ENCODE peak calls at places on chromosomes 5 and 9, in ten cellular contexts. One of them, this sample, is unnamed.

GRCh38 chr5:117812866-117813265 is 1175.5 kb downstream of the DTWD2 start:
- DNase-seq in foreskin fibroblast: no peak
- DNase-seq in AG09319: no peak
- DNase-seq in WTC11: no peak
- DNase-seq in fibroblast of pulmonary artery: no peak
- DNase-seq in bronchial epithelial cell: no peak
- DNase-seq in fibroblast of lung: no peak
- DNase-seq in endothelial cell: no peak
- DNase-seq in endothelial cell of umbilical vein: no peak
- DNase-seq in BE2C: no peak
- DNase-seq in this sample: no peak

GRCh38 chr9:91273853-91274552 is 87.7 kb downstream of the AUH start:
- DNase-seq in foreskin fibroblast: peak
- DNase-seq in AG09319: no peak
- DNase-seq in WTC11: no peak
- DNase-seq in fibroblast of pulmonary artery: peak
- DNase-seq in bronchial epithelial cell: peak
- DNase-seq in fibroblast of lung: peak
- DNase-seq in endothelial cell: no peak
- DNase-seq in endothelial cell of umbilical vein: peak
- DNase-seq in BE2C: no peak
- DNase-seq in this sample: no peak

GRCh38 chr9:2620876-2621677 is 510 bp upstream of the VLDLR start:
- DNase-seq in foreskin fibroblast: peak
- DNase-seq in AG09319: peak
- DNase-seq in WTC11: peak
- DNase-seq in fibroblast of pulmonary artery: peak
- DNase-seq in bronchial epithelial cell: peak
- DNase-seq in fibroblast of lung: peak
- DNase-seq in endothelial cell: peak
- DNase-seq in endothelial cell of umbilical vein: peak
- DNase-seq in BE2C: peak
- DNase-seq in this sample: no peak

GRCh38 chr5:136020383-136021015 is 8.3 kb upstream of the TGFBI start:
- DNase-seq in foreskin fibroblast: peak
- DNase-seq in AG09319: peak
- DNase-seq in WTC11: no peak
- DNase-seq in fibroblast of pulmonary artery: peak
- DNase-seq in bronchial epithelial cell: peak
- DNase-seq in fibroblast of lung: peak
- DNase-seq in endothelial cell: no peak
- DNase-seq in endothelial cell of umbilical vein: peak
- DNase-seq in BE2C: peak
- DNase-seq in this sample: peak

GRCh38 chr5:124677376-124677998 is 69.0 kb downstream of the ZNF608 start:
- DNase-seq in foreskin fibroblast: no peak
- DNase-seq in AG09319: no peak
- DNase-seq in WTC11: no peak
- DNase-seq in fibroblast of pulmonary artery: peak
- DNase-seq in bronchial epithelial cell: no peak
- DNase-seq in fibroblast of lung: no peak
- DNase-seq in endothelial cell: no peak
- DNase-seq in endothelial cell of umbilical vein: peak
- DNase-seq in BE2C: peak
- DNase-seq in this sample: no peak

GRCh38 chr9:95511952-95512750 is 4.6 kb downstream of the PTCH1 start:
- DNase-seq in foreskin fibroblast: peak
- DNase-seq in AG09319: no peak
- DNase-seq in WTC11: peak
- DNase-seq in fibroblast of pulmonary artery: peak
- DNase-seq in bronchial epithelial cell: no peak
- DNase-seq in fibroblast of lung: no peak
- DNase-seq in endothelial cell: peak
- DNase-seq in endothelial cell of umbilical vein: no peak
- DNase-seq in BE2C: peak
- DNase-seq in this sample: no peak

GRCh38 chr5:665956-666711 is 27.0 kb downstream of the TPPP start:
- DNase-seq in foreskin fibroblast: no peak
- DNase-seq in AG09319: no peak
- DNase-seq in WTC11: no peak
- DNase-seq in fibroblast of pulmonary artery: no peak
- DNase-seq in bronchial epithelial cell: no peak
- DNase-seq in fibroblast of lung: no peak
- DNase-seq in endothelial cell: no peak
- DNase-seq in endothelial cell of umbilical vein: no peak
- DNase-seq in BE2C: peak
- DNase-seq in this sample: no peak

GRCh38 chr9:12908910-12909309 is 134.1 kb downstream of the LURAP1L start:
- DNase-seq in foreskin fibroblast: no peak
- DNase-seq in AG09319: no peak
- DNase-seq in WTC11: no peak
- DNase-seq in fibroblast of pulmonary artery: no peak
- DNase-seq in bronchial epithelial cell: peak
- DNase-seq in fibroblast of lung: no peak
- DNase-seq in endothelial cell: no peak
- DNase-seq in endothelial cell of umbilical vein: no peak
- DNase-seq in BE2C: no peak
- DNase-seq in this sample: no peak

GRCh38 chr9:37187713-37188439 is 67.5 kb downstream of the ZCCHC7 start:
- DNase-seq in foreskin fibroblast: no peak
- DNase-seq in AG09319: no peak
- DNase-seq in WTC11: no peak
- DNase-seq in fibroblast of pulmonary artery: no peak
- DNase-seq in bronchial epithelial cell: no peak
- DNase-seq in fibroblast of lung: peak
- DNase-seq in endothelial cell: no peak
- DNase-seq in endothelial cell of umbilical vein: no peak
- DNase-seq in BE2C: no peak
- DNase-seq in this sample: no peak

GRCh38 chr5:93164690-93165089 is 416.3 kb downstream of the NR2F1-AS1 start:
- DNase-seq in foreskin fibroblast: peak
- DNase-seq in AG09319: peak
- DNase-seq in WTC11: no peak
- DNase-seq in fibroblast of pulmonary artery: peak
- DNase-seq in bronchial epithelial cell: peak
- DNase-seq in fibroblast of lung: peak
- DNase-seq in endothelial cell: no peak
- DNase-seq in endothelial cell of umbilical vein: peak
- DNase-seq in BE2C: peak
- DNase-seq in this sample: no peak

GRCh38 chr5:36561596-36561995 is 44.8 kb upstream of the SLC1A3 start:
- DNase-seq in foreskin fibroblast: no peak
- DNase-seq in AG09319: no peak
- DNase-seq in WTC11: no peak
- DNase-seq in fibroblast of pulmonary artery: no peak
- DNase-seq in bronchial epithelial cell: no peak
- DNase-seq in fibroblast of lung: no peak
- DNase-seq in endothelial cell: no peak
- DNase-seq in endothelial cell of umbilical vein: no peak
- DNase-seq in BE2C: no peak
- DNase-seq in this sample: no peak

DNA sequence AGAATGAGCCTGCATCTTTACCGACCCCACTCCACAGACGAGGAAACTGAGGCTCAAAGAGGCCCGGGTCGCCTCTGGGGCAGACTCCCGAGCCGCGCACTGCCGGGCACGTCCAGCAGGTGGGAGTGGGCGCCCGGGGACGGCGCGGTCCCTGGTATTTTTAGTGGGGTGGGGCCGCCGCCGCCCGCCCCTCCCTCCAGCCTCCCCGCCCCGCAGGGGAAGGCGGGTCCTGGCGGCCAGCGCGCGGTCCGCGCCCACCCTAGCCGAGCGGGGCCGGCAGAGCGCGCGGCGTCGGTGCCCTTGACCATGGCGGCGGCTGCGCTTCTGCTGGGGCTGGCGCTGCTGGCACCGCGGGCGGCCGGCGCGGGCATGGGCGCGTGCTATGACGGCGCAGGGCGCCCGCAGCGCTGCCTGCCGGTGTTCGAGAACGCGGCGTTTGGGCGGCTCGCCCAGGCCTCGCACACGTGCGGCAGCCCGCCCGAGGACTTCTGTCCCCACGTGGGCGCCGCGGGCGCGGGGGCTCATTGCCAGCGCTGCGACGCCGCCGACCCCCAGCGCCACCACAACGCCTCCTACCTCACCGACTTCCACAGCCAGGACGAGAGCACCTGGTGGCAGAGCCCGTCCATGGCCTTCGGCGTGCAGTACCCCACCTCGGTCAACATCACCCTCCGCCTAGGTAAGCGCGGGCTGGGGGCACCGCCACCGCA is at the start of gene LAMC3:
- DNase-seq in foreskin fibroblast: no peak
- DNase-seq in AG09319: no peak
- DNase-seq in WTC11: peak
- DNase-seq in fibroblast of pulmonary artery: no peak
- DNase-seq in bronchial epithelial cell: no peak
- DNase-seq in fibroblast of lung: no peak
- DNase-seq in endothelial cell: peak
- DNase-seq in endothelial cell of umbilical vein: no peak
- DNase-seq in BE2C: peak
- DNase-seq in this sample: no peak
- TF ChIP-seq CTCF in foreskin fibroblast: peak
- TF ChIP-seq CTCF in AG09319: peak
- TF ChIP-seq CTCF in WTC11: no peak
- TF ChIP-seq CTCF in fibroblast of pulmonary artery: peak
- TF ChIP-seq CTCF in bronchial epithelial cell: peak
- TF ChIP-seq CTCF in fibroblast of lung: peak
- TF ChIP-seq CTCF in endothelial cell: peak
- TF ChIP-seq CTCF in endothelial cell of umbilical vein: peak
- TF ChIP-seq CTCF in BE2C: peak
- TF ChIP-seq CTCF in this sample: peak

DNA sequence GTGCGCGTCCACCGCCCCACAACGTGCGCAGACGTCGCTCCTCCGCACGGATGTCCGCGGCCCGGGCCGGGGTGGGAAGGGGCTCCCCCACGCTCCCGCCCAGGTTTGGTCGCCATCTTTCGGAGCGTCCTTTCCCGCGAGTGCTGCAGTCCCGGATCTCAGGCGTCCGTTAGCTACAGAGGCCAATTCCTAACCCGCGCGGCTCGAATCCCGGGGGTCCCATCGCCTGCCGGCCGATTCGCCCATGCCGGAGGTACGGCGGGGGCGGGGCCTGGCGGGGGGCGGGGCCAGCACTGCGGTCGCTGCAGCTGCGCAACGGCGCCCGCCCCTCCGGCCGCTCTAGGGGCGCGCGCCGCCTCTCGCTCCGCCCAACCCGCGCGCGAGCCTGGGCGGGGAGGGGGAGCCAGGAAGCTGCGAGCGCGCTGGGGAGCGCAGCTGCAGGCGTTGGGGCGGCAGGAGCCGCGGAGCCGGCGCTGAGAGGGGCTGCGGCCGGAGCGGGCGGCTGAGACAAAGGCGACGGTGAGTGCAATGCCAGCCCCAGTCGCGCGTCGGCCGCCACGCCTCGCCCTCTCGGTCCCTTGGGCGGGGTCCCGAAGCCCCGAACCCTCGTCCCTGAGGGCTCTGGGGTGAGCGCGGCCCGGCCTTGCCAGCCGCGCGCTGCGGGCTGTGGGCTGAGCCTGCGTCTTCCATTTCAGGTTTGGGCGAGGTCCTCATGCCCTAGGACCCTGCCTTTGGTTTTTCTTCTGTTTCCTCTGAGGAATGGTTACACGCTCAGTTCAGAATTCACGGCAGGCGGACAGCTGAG is at the start of gene CDC42SE2:
- DNase-seq in foreskin fibroblast: peak
- DNase-seq in AG09319: peak
- DNase-seq in WTC11: peak
- DNase-seq in fibroblast of pulmonary artery: peak
- DNase-seq in bronchial epithelial cell: peak
- DNase-seq in fibroblast of lung: peak
- DNase-seq in endothelial cell: peak
- DNase-seq in endothelial cell of umbilical vein: peak
- DNase-seq in BE2C: peak
- DNase-seq in this sample: peak
- TF ChIP-seq CTCF in foreskin fibroblast: no peak
- TF ChIP-seq CTCF in AG09319: no peak
- TF ChIP-seq CTCF in WTC11: no peak
- TF ChIP-seq CTCF in fibroblast of pulmonary artery: no peak
- TF ChIP-seq CTCF in bronchial epithelial cell: no peak
- TF ChIP-seq CTCF in fibroblast of lung: no peak
- TF ChIP-seq CTCF in endothelial cell: no peak
- TF ChIP-seq CTCF in endothelial cell of umbilical vein: no peak
- TF ChIP-seq CTCF in BE2C: no peak
- TF ChIP-seq CTCF in this sample: no peak

GRCh38 chr5:13976867-13977479 is 32.5 kb upstream of the DNAH5 start:
- DNase-seq in foreskin fibroblast: peak
- DNase-seq in AG09319: no peak
- DNase-seq in WTC11: no peak
- DNase-seq in fibroblast of pulmonary artery: peak
- DNase-seq in bronchial epithelial cell: peak
- DNase-seq in fibroblast of lung: peak
- DNase-seq in endothelial cell: peak
- DNase-seq in endothelial cell of umbilical vein: peak
- DNase-seq in BE2C: peak
- DNase-seq in this sample: no peak
- TF ChIP-seq CTCF in foreskin fibroblast: peak
- TF ChIP-seq CTCF in AG09319: peak
- TF ChIP-seq CTCF in WTC11: no peak
- TF ChIP-seq CTCF in fibroblast of pulmonary artery: peak
- TF ChIP-seq CTCF in bronchial epithelial cell: peak
- TF ChIP-seq CTCF in fibroblast of lung: peak
- TF ChIP-seq CTCF in endothelial cell: peak
- TF ChIP-seq CTCF in endothelial cell of umbilical vein: peak
- TF ChIP-seq CTCF in BE2C: peak
- TF ChIP-seq CTCF in this sample: peak

GRCh38 chr5:151682751-151683331 is 3.9 kb downstream of the SPARC start:
- DNase-seq in foreskin fibroblast: no peak
- DNase-seq in AG09319: no peak
- DNase-seq in WTC11: no peak
- DNase-seq in fibroblast of pulmonary artery: no peak
- DNase-seq in bronchial epithelial cell: peak
- DNase-seq in fibroblast of lung: peak
- DNase-seq in endothelial cell: no peak
- DNase-seq in endothelial cell of umbilical vein: peak
- DNase-seq in BE2C: no peak
- DNase-seq in this sample: no peak

GRCh38 chr5:151683444-151683843 is 3.3 kb downstream of the SPARC start:
- DNase-seq in foreskin fibroblast: no peak
- DNase-seq in AG09319: no peak
- DNase-seq in WTC11: no peak
- DNase-seq in fibroblast of pulmonary artery: no peak
- DNase-seq in bronchial epithelial cell: no peak
- DNase-seq in fibroblast of lung: peak
- DNase-seq in endothelial cell: no peak
- DNase-seq in endothelial cell of umbilical vein: no peak
- DNase-seq in BE2C: no peak
- DNase-seq in this sample: no peak

GRCh38 chr5:151685749-151686672 is 704 bp downstream of the SPARC start:
- DNase-seq in foreskin fibroblast: no peak
- DNase-seq in AG09319: no peak
- DNase-seq in WTC11: no peak
- DNase-seq in fibroblast of pulmonary artery: no peak
- DNase-seq in bronchial epithelial cell: no peak
- DNase-seq in fibroblast of lung: peak
- DNase-seq in endothelial cell: no peak
- DNase-seq in endothelial cell of umbilical vein: peak
- DNase-seq in BE2C: peak
- DNase-seq in this sample: no peak

GRCh38 chr5:151683936-151684586 is 2.7 kb downstream of the SPARC start:
- DNase-seq in foreskin fibroblast: no peak
- DNase-seq in AG09319: no peak
- DNase-seq in WTC11: no peak
- DNase-seq in fibroblast of pulmonary artery: peak
- DNase-seq in bronchial epithelial cell: no peak
- DNase-seq in fibroblast of lung: no peak
- DNase-seq in endothelial cell: no peak
- DNase-seq in endothelial cell of umbilical vein: peak
- DNase-seq in BE2C: no peak
- DNase-seq in this sample: no peak

GRCh38 chr5:151684690-151685361 is 1.9 kb downstream of the SPARC start:
- DNase-seq in foreskin fibroblast: peak
- DNase-seq in AG09319: peak
- DNase-seq in WTC11: peak
- DNase-seq in fibroblast of pulmonary artery: peak
- DNase-seq in bronchial epithelial cell: peak
- DNase-seq in fibroblast of lung: peak
- DNase-seq in endothelial cell: peak
- DNase-seq in endothelial cell of umbilical vein: peak
- DNase-seq in BE2C: no peak
- DNase-seq in this sample: no peak
- TF ChIP-seq CTCF in foreskin fibroblast: peak
- TF ChIP-seq CTCF in AG09319: peak
- TF ChIP-seq CTCF in WTC11: peak
- TF ChIP-seq CTCF in fibroblast of pulmonary artery: peak
- TF ChIP-seq CTCF in bronchial epithelial cell: no peak
- TF ChIP-seq CTCF in fibroblast of lung: peak
- TF ChIP-seq CTCF in endothelial cell: peak
- TF ChIP-seq CTCF in endothelial cell of umbilical vein: peak
- TF ChIP-seq CTCF in BE2C: peak
- TF ChIP-seq CTCF in this sample: no peak

This sample was measured in ascending aorta.